ENCODE peak calls at places on chromosome 2, in four cellular contexts. A is nephron progenitor cell; K is GM13976; N is CD4-positive, alpha-beta memory T cell. M is an unnamed sample.

GRCh38 chr2:10286216-10287037 is 16.3 kb upstream of the HPCAL1 start:
- DNase-seq in A (no peak), K (no peak), N (no peak), M (no peak)

GRCh38 chr2:85524567-85524923 is 14.4 kb upstream of the MAT2A start:
- DNase-seq in A (no peak), K (no peak), N (no peak), M (peak)

GRCh38 chr2:71608034-71608433 is 154.7 kb downstream of the DYSF start:
- DNase-seq in A (no peak), K (no peak), N (no peak), M (no peak)

GRCh38 chr2:207459990-207460757 is 69.6 kb upstream of the CREB1 start:
- DNase-seq in A (no peak), K (peak), N (no peak), M (no peak)

GRCh38 chr2:74834806-74835755 is 1.2 kb downstream of the HK2 start:
- DNase-seq in A (peak), K (peak), N (peak), M (peak)

GRCh38 chr2:119249855-119250775 is 26.5 kb downstream of the STEAP3 start:
- DNase-seq in A (no peak), K (no peak), N (no peak), M (no peak)

GRCh38 chr2:233976087-233976486 is 58.9 kb downstream of the TRPM8 start:
- DNase-seq in A (no peak), K (no peak), N (no peak), M (no peak)

GRCh38 chr2:176281267-176281666 is 12.0 kb downstream of the MTX2 start:
- DNase-seq in A (no peak), K (no peak), N (no peak), M (no peak)

GRCh38 chr2:23330214-23330613 is 54.8 kb upstream of the KLHL29 start:
- DNase-seq in A (peak), K (no peak), N (no peak), M (peak)